ENCODE peak calls at places on chromosomes 3 and 15, in six cellular contexts. One of them, this sample, is unnamed.
A peak's percentile ranks its signal among the peaks of the same experiment; 100 is the strongest.

GRCh38 chr3:14775011-14775410 is 43.8 kb upstream of the FGD5 start:
- DNase-seq in neuronal stem cell: no peak
- DNase-seq in trophoblast cell: no peak
- DNase-seq in H9: no peak
- DNase-seq in IMR-90: no peak
- DNase-seq in H1: peak; percentile 43
- DNase-seq in this sample: no peak

GRCh38 chr3:9912294-9912935 is 4.5 kb upstream of the IL17RC start:
- DNase-seq in neuronal stem cell: no peak
- DNase-seq in trophoblast cell: no peak
- DNase-seq in H9: no peak
- DNase-seq in IMR-90: peak; percentile 82
- DNase-seq in H1: no peak
- DNase-seq in this sample: peak; percentile 70

GRCh38 chr15:99476413-99477222 is 89.2 kb upstream of the MEF2A start:
- DNase-seq in neuronal stem cell: no peak
- DNase-seq in trophoblast cell: peak; percentile 66
- DNase-seq in H9: no peak
- DNase-seq in IMR-90: peak; percentile 100
- DNase-seq in H1: no peak
- DNase-seq in this sample: peak; percentile 96

GRCh38 chr3:42688487-42689420 is 3.4 kb downstream of the KLHL40 start:
- DNase-seq in neuronal stem cell: no peak
- DNase-seq in trophoblast cell: no peak
- DNase-seq in H9: no peak
- DNase-seq in IMR-90: no peak
- DNase-seq in H1: no peak
- DNase-seq in this sample: no peak

GRCh38 chr3:31752305-31753049 is 219.8 kb downstream of the STT3B start:
- DNase-seq in neuronal stem cell: no peak
- DNase-seq in trophoblast cell: no peak
- DNase-seq in H9: no peak
- DNase-seq in IMR-90: no peak
- DNase-seq in H1: no peak
- DNase-seq in this sample: no peak

GRCh38 chr15:86892774-86893449 is 813.2 kb downstream of the AGBL1 start:
- DNase-seq in neuronal stem cell: no peak
- DNase-seq in trophoblast cell: no peak
- DNase-seq in H9: no peak
- DNase-seq in IMR-90: no peak
- DNase-seq in H1: no peak
- DNase-seq in this sample: peak; percentile 14

GRCh38 chr15:83656943-83657528 is 3.1 kb downstream of the ADAMTSL3 start:
- DNase-seq in neuronal stem cell: no peak
- DNase-seq in trophoblast cell: no peak
- DNase-seq in H9: no peak
- DNase-seq in IMR-90: no peak
- DNase-seq in H1: no peak
- DNase-seq in this sample: no peak

GRCh38 chr15:75368689-75369239 is 357 bp upstream of the MAN2C1 start:
- DNase-seq in neuronal stem cell: no peak
- DNase-seq in trophoblast cell: peak; percentile 2
- DNase-seq in H9: no peak
- DNase-seq in IMR-90: peak; percentile 17
- DNase-seq in H1: no peak
- DNase-seq in this sample: peak; percentile 68

GRCh38 chr3:183515968-183516851 is 39.3 kb downstream of the KLHL6 start:
- DNase-seq in neuronal stem cell: no peak
- DNase-seq in trophoblast cell: no peak
- DNase-seq in H9: no peak
- DNase-seq in IMR-90: no peak
- DNase-seq in H1: no peak
- DNase-seq in this sample: no peak

GRCh38 chr3:117628896-117629295 is 919.3 kb downstream of the TUSC7 start:
- DNase-seq in neuronal stem cell: no peak
- DNase-seq in trophoblast cell: no peak
- DNase-seq in H9: no peak
- DNase-seq in IMR-90: peak; percentile 92
- DNase-seq in H1: no peak
- DNase-seq in this sample: peak; percentile 25

GRCh38 chr15:69064649-69065048 is 50.2 kb downstream of the NOX5 start:
- DNase-seq in neuronal stem cell: no peak
- DNase-seq in trophoblast cell: no peak
- DNase-seq in H9: peak; percentile 26
- DNase-seq in IMR-90: no peak
- DNase-seq in H1: no peak
- DNase-seq in this sample: no peak

GRCh38 chr15:77421370-77421700 is 647 bp downstream of the HMG20A start:
- DNase-seq in neuronal stem cell: no peak
- DNase-seq in trophoblast cell: no peak
- DNase-seq in H9: no peak
- DNase-seq in IMR-90: peak; percentile 3
- DNase-seq in H1: no peak
- DNase-seq in this sample: no peak

GRCh38 chr15:77863491-77864105 is 213.9 kb downstream of the TBC1D2B start:
- DNase-seq in neuronal stem cell: no peak
- DNase-seq in trophoblast cell: no peak
- DNase-seq in H9: peak; percentile 17
- DNase-seq in IMR-90: no peak
- DNase-seq in H1: no peak
- DNase-seq in this sample: no peak

GRCh38 chr15:57969355-57969754 is 96.2 kb downstream of the ALDH1A2 start:
- DNase-seq in neuronal stem cell: no peak
- DNase-seq in trophoblast cell: no peak
- DNase-seq in H9: no peak
- DNase-seq in IMR-90: no peak
- DNase-seq in H1: no peak
- DNase-seq in this sample: no peak

DNA sequence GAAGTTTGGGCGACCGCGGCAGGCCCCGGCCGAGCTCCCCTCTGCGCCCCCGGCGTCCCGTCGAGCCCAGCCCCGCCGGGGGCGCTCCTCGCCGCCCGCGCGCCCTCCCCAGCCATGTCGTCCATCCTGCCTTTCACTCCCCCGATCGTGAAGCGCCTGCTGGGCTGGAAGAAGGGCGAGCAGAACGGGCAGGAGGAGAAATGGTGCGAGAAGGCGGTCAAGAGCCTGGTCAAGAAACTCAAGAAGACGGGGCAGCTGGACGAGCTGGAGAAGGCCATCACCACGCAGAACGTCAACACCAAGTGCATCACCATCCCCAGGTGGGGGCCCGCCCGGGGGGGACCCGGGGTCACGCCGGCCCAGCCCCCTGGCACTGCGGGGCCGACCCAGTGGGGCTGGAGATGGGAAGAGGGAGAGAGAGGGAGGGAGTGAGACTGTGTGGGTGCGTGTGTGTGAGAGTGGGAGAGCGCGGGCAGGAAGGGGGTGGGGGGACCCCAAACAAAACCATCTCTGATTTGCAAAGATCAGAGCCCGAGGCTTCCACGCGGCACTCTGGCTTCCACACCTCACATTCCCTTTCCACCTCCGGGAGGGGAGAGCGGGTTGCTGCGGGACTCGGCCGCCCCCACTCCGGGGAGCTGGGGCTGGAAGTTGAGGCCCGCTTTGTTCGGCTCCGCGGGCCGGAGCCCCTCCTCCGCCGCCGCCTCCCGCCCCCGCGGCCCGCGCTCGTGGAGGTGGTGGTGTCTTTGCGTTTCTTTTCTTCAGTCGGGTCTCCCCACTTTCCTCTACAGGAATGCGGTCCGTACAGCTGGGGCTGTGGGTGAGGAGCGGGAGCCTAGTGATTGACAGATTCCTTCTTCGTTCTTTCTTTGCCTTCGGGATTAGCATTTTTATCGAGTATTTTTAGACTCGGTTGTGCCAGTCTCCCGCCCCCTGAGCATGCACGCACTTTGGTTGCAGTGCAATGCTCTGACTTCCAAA is 929 bp downstream of the SMAD3 start:
- DNase-seq in neuronal stem cell: peak; percentile 58
- DNase-seq in trophoblast cell: no peak
- DNase-seq in H9: no peak
- DNase-seq in IMR-90: peak; percentile 28
- DNase-seq in H1: no peak
- DNase-seq in this sample: no peak
- H2AFZ ChIP-seq in neuronal stem cell: peak overlapping the region; percentile 90
- H2AFZ ChIP-seq in trophoblast cell: peak overlapping the region; percentile 72
- H2AFZ ChIP-seq in H9: no peak overlapping the region
- H2AFZ ChIP-seq in IMR-90: peak overlapping the region; percentile 77
- H2AFZ ChIP-seq in H1: no peak overlapping the region
- H2AFZ ChIP-seq in this sample: no peak overlapping the region

DNA sequence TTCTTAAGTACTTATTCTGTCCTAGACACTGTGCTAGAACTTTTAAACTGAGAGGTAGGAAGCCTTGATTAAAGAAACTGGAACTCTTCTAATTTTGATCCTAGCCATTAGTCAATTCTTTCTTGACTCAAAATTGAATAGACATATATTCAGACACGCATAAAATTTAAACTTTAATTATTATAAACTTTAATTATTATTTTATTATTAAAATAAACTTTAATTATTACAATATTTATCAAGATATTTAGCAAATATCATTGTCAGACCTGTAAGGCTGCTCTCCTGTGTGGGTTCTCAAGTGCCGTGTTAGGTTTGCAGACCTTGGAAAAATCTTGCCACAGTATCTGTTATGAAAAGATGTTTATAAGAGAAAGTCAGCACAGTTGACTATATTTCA is 562.9 kb downstream of the MECOM start:
- DNase-seq in neuronal stem cell: no peak
- DNase-seq in trophoblast cell: no peak
- DNase-seq in H9: no peak
- DNase-seq in IMR-90: no peak
- DNase-seq in H1: no peak
- DNase-seq in this sample: no peak
- H2BK120ac ChIP-seq in neuronal stem cell: no peak overlapping the region
- H2BK120ac ChIP-seq in trophoblast cell: no peak overlapping the region
- H2BK120ac ChIP-seq in H9: no peak overlapping the region
- H2BK120ac ChIP-seq in IMR-90: no peak overlapping the region
- H2BK120ac ChIP-seq in H1: no peak overlapping the region
- H2BK120ac ChIP-seq in this sample: no peak overlapping the region

GRCh38 chr3:194314669-194315068 is 36.5 kb downstream of the CPN2 start:
- DNase-seq in neuronal stem cell: no peak
- DNase-seq in trophoblast cell: no peak
- DNase-seq in H9: no peak
- DNase-seq in IMR-90: no peak
- DNase-seq in H1: no peak
- DNase-seq in this sample: no peak

GRCh38 chr3:194313642-194314430 is 37.3 kb downstream of the CPN2 start:
- DNase-seq in neuronal stem cell: no peak
- DNase-seq in trophoblast cell: no peak
- DNase-seq in H9: no peak
- DNase-seq in IMR-90: no peak
- DNase-seq in H1: no peak
- DNase-seq in this sample: peak; percentile 24

GRCh38 chr3:194311000-194311399 is 40.1 kb downstream of the CPN2 start:
- DNase-seq in neuronal stem cell: no peak
- DNase-seq in trophoblast cell: no peak
- DNase-seq in H9: no peak
- DNase-seq in IMR-90: no peak
- DNase-seq in H1: no peak
- DNase-seq in this sample: no peak

GRCh38 chr3:194312186-194312742 is 38.9 kb downstream of the CPN2 start:
- DNase-seq in neuronal stem cell: no peak
- DNase-seq in trophoblast cell: no peak
- DNase-seq in H9: no peak
- DNase-seq in IMR-90: no peak
- DNase-seq in H1: no peak
- DNase-seq in this sample: no peak

GRCh38 chr3:194312743-194313281 is 38.3 kb downstream of the CPN2 start:
- DNase-seq in neuronal stem cell: no peak
- DNase-seq in trophoblast cell: no peak
- DNase-seq in H9: no peak
- DNase-seq in IMR-90: peak; percentile 49
- DNase-seq in H1: no peak
- DNase-seq in this sample: peak; percentile 84
- H3K27me3 ChIP-seq in neuronal stem cell: peaks cover 9% of the 10 kb centered on the region
- H3K27me3 ChIP-seq in trophoblast cell: peaks cover 6% of the 10 kb centered on the region
- H3K27me3 ChIP-seq in H9: peaks cover 3% of the 10 kb centered on the region
- H3K27me3 ChIP-seq in IMR-90: peaks cover 73% of the 10 kb centered on the region
- H3K27me3 ChIP-seq in H1: peaks cover 10% of the 10 kb centered on the region
- H3K27me3 ChIP-seq in this sample: peaks cover 54% of the 10 kb centered on the region

GRCh38 chr15:63192604-63193206 is 3.3 kb downstream of the RAB8B start:
- DNase-seq in neuronal stem cell: no peak
- DNase-seq in trophoblast cell: no peak
- DNase-seq in H9: no peak
- DNase-seq in IMR-90: no peak
- DNase-seq in H1: peak; percentile 10
- DNase-seq in this sample: no peak

GRCh38 chr15:63196846-63197245 is 7.4 kb downstream of the RAB8B start:
- DNase-seq in neuronal stem cell: no peak
- DNase-seq in trophoblast cell: no peak
- DNase-seq in H9: no peak
- DNase-seq in IMR-90: no peak
- DNase-seq in H1: no peak
- DNase-seq in this sample: no peak

GRCh38 chr15:63191895-63192603 is 2.6 kb downstream of the RAB8B start:
- DNase-seq in neuronal stem cell: no peak
- DNase-seq in trophoblast cell: no peak
- DNase-seq in H9: no peak
- DNase-seq in IMR-90: no peak
- DNase-seq in H1: no peak
- DNase-seq in this sample: no peak

GRCh38 chr15:63195257-63196023 is 6.0 kb downstream of the RAB8B start:
- DNase-seq in neuronal stem cell: no peak
- DNase-seq in trophoblast cell: no peak
- DNase-seq in H9: no peak
- DNase-seq in IMR-90: no peak
- DNase-seq in H1: no peak
- DNase-seq in this sample: no peak

GRCh38 chr15:63194291-63194681 is 4.9 kb downstream of the RAB8B start:
- DNase-seq in neuronal stem cell: no peak
- DNase-seq in trophoblast cell: no peak
- DNase-seq in H9: no peak
- DNase-seq in IMR-90: no peak
- DNase-seq in H1: no peak
- DNase-seq in this sample: no peak
- H2AFZ ChIP-seq in neuronal stem cell: no peak overlapping the region
- H2AFZ ChIP-seq in trophoblast cell: no peak overlapping the region
- H2AFZ ChIP-seq in H9: no peak overlapping the region
- H2AFZ ChIP-seq in IMR-90: no peak overlapping the region
- H2AFZ ChIP-seq in H1: no peak overlapping the region
- H2AFZ ChIP-seq in this sample: no peak overlapping the region

GRCh38 chr3:32780735-32781210 is 37.0 kb upstream of the TRIM71 start:
- DNase-seq in neuronal stem cell: peak; percentile 94
- DNase-seq in trophoblast cell: no peak
- DNase-seq in H9: peak; percentile 98
- DNase-seq in IMR-90: peak; percentile 16
- DNase-seq in H1: peak; percentile 96
- DNase-seq in this sample: peak; percentile 56
- H2BK120ac ChIP-seq in neuronal stem cell: no peak overlapping the region
- H2BK120ac ChIP-seq in trophoblast cell: no peak overlapping the region
- H2BK120ac ChIP-seq in H9: peak overlapping the region; percentile 62
- H2BK120ac ChIP-seq in IMR-90: no peak overlapping the region
- H2BK120ac ChIP-seq in H1: peak overlapping the region; percentile 100
- H2BK120ac ChIP-seq in this sample: no peak overlapping the region

This sample was measured in mesenchymal stem cell.